ENCODE peak calls at places on chromosomes 4 and X, in four cellular contexts. One of them, this sample, is unnamed.

GRCh38 chr4:15378055-15378454 is 49.8 kb upstream of the C1QTNF7 start:
- DNase-seq in SK-N-SH: no peak
- DNase-seq in fibroblast of lung: peak; percentile 11
- DNase-seq in endothelial cell of umbilical vein: no peak
- DNase-seq in this sample: no peak

GRCh38 chrX:70171636-70172035 is 5.6 kb upstream of the DGAT2L6 start:
- DNase-seq in endothelial cell of umbilical vein: no peak
- DNase-seq in SK-N-SH: no peak
- DNase-seq in fibroblast of lung: peak; percentile 30
- DNase-seq in this sample: no peak

GRCh38 chrX:129115104-129115503 is 408.2 kb downstream of the SMARCA1 start:
- DNase-seq in SK-N-SH: peak; percentile 47
- DNase-seq in fibroblast of lung: peak; percentile 3
- DNase-seq in endothelial cell of umbilical vein: peak; percentile 13
- DNase-seq in this sample: no peak

GRCh38 chrX:119698835-119699234 is 5.9 kb upstream of the SEPTIN6 start:
- DNase-seq in fibroblast of lung: peak; percentile 52
- DNase-seq in SK-N-SH: peak; percentile 63
- DNase-seq in endothelial cell of umbilical vein: peak; percentile 47
- DNase-seq in this sample: peak; percentile 92

GRCh38 chr4:9954468-9954867 is 66.8 kb downstream of the SLC2A9 start:
- DNase-seq in endothelial cell of umbilical vein: no peak
- DNase-seq in SK-N-SH: no peak
- DNase-seq in fibroblast of lung: no peak
- DNase-seq in this sample: no peak

GRCh38 chrX:65926095-65927019 is 113.5 kb downstream of the VSIG4 start:
- DNase-seq in fibroblast of lung: no peak
- DNase-seq in SK-N-SH: no peak
- DNase-seq in endothelial cell of umbilical vein: no peak
- DNase-seq in this sample: no peak

GRCh38 chr4:174592985-174593335 is 70.7 kb upstream of the HPGD start:
- DNase-seq in fibroblast of lung: peak; percentile 57
- DNase-seq in SK-N-SH: no peak
- DNase-seq in endothelial cell of umbilical vein: no peak
- DNase-seq in this sample: peak; percentile 89

GRCh38 chr4:37973481-37973880 is 13.3 kb downstream of the PTTG2 start:
- DNase-seq in SK-N-SH: no peak
- DNase-seq in fibroblast of lung: peak; percentile 6
- DNase-seq in endothelial cell of umbilical vein: no peak
- DNase-seq in this sample: no peak

GRCh38 chr4:54226399-54227260 is 2.5 kb upstream of the PDGFRA start:
- DNase-seq in fibroblast of lung: peak; percentile 75
- DNase-seq in endothelial cell of umbilical vein: no peak
- DNase-seq in SK-N-SH: no peak
- DNase-seq in this sample: peak; percentile 93

GRCh38 chr4:171849823-171850222 is 36.6 kb downstream of the GALNTL6 start:
- DNase-seq in fibroblast of lung: no peak
- DNase-seq in SK-N-SH: no peak
- DNase-seq in endothelial cell of umbilical vein: no peak
- DNase-seq in this sample: no peak

GRCh38 chr4:82748176-82748575 is 50.4 kb downstream of the SCD5 start:
- DNase-seq in fibroblast of lung: peak; percentile 43
- DNase-seq in endothelial cell of umbilical vein: no peak
- DNase-seq in SK-N-SH: no peak
- DNase-seq in this sample: no peak

GRCh38 chrX:71144651-71145050 is at the start of gene NLGN3:
- DNase-seq in endothelial cell of umbilical vein: no peak
- DNase-seq in fibroblast of lung: no peak
- DNase-seq in SK-N-SH: peak; percentile 73
- DNase-seq in this sample: no peak

GRCh38 chrX:19280636-19281035 is 63.1 kb upstream of the PDHA1 start:
- DNase-seq in endothelial cell of umbilical vein: no peak
- DNase-seq in fibroblast of lung: no peak
- DNase-seq in SK-N-SH: no peak
- DNase-seq in this sample: no peak

GRCh38 chr4:83599183-83599582 is 63.3 kb downstream of the GPAT3 start:
- DNase-seq in fibroblast of lung: peak; percentile 57
- DNase-seq in endothelial cell of umbilical vein: peak; percentile 22
- DNase-seq in SK-N-SH: no peak
- DNase-seq in this sample: no peak

GRCh38 chr4:37590016-37590415 is 96.2 kb downstream of the RELL1 start:
- DNase-seq in endothelial cell of umbilical vein: no peak
- DNase-seq in SK-N-SH: no peak
- DNase-seq in fibroblast of lung: no peak
- DNase-seq in this sample: no peak

GRCh38 chr4:133856736-133857355 is 344.7 kb downstream of the PABPC4L start:
- DNase-seq in SK-N-SH: no peak
- DNase-seq in endothelial cell of umbilical vein: no peak
- DNase-seq in fibroblast of lung: peak; percentile 41
- DNase-seq in this sample: no peak

GRCh38 chr4:166279261-166279660 is 406.2 kb downstream of the TLL1 start:
- DNase-seq in SK-N-SH: no peak
- DNase-seq in fibroblast of lung: no peak
- DNase-seq in endothelial cell of umbilical vein: no peak
- DNase-seq in this sample: no peak

GRCh38 chr4:106569151-106570029 is 200.8 kb upstream of the GIMD1 start:
- DNase-seq in endothelial cell of umbilical vein: no peak
- DNase-seq in fibroblast of lung: peak; percentile 51
- DNase-seq in SK-N-SH: no peak
- DNase-seq in this sample: no peak

GRCh38 chr4:84563002-84563401 is 19.9 kb upstream of the CDS1 start:
- DNase-seq in fibroblast of lung: no peak
- DNase-seq in endothelial cell of umbilical vein: no peak
- DNase-seq in SK-N-SH: no peak
- DNase-seq in this sample: no peak

GRCh38 chr4:111228874-111229273 is 606.0 kb upstream of the PITX2 start:
- DNase-seq in fibroblast of lung: peak; percentile 69
- DNase-seq in SK-N-SH: no peak
- DNase-seq in endothelial cell of umbilical vein: peak; percentile 21
- DNase-seq in this sample: no peak

GRCh38 chrX:19904778-19905367 is 17.5 kb upstream of the SH3KBP1 start:
- DNase-seq in fibroblast of lung: peak; percentile 37
- DNase-seq in SK-N-SH: peak; percentile 59
- DNase-seq in endothelial cell of umbilical vein: peak; percentile 24
- DNase-seq in this sample: no peak

GRCh38 chr4:39637572-39638357 is 900 bp downstream of the SMIM14 start:
- DNase-seq in SK-N-SH: peak; percentile 54
- DNase-seq in fibroblast of lung: peak; percentile 78
- DNase-seq in endothelial cell of umbilical vein: peak; percentile 81
- DNase-seq in this sample: peak; percentile 76

GRCh38 chr4:154642361-154642760 is 29.9 kb upstream of the FGG start:
- DNase-seq in fibroblast of lung: no peak
- DNase-seq in SK-N-SH: no peak
- DNase-seq in endothelial cell of umbilical vein: no peak
- DNase-seq in this sample: no peak

GRCh38 chrX:49761481-49761880 is 65.7 kb upstream of the PAGE1 start:
- DNase-seq in endothelial cell of umbilical vein: peak; percentile 3
- DNase-seq in SK-N-SH: no peak
- DNase-seq in fibroblast of lung: no peak
- DNase-seq in this sample: no peak

GRCh38 chrX:18888281-18888680 is 95.6 kb downstream of the PHKA2 start:
- DNase-seq in fibroblast of lung: no peak
- DNase-seq in SK-N-SH: no peak
- DNase-seq in endothelial cell of umbilical vein: no peak
- DNase-seq in this sample: peak; percentile 82

GRCh38 chr4:116733368-116733767 is 352.0 kb downstream of the TRAM1L1 start:
- DNase-seq in SK-N-SH: no peak
- DNase-seq in endothelial cell of umbilical vein: no peak
- DNase-seq in fibroblast of lung: no peak
- DNase-seq in this sample: no peak

GRCh38 chrX:28586291-28586690 is 955 bp upstream of the IL1RAPL1 start:
- DNase-seq in fibroblast of lung: peak; percentile 61
- DNase-seq in endothelial cell of umbilical vein: peak; percentile 31
- DNase-seq in SK-N-SH: no peak
- DNase-seq in this sample: no peak

GRCh38 chrX:153580700-153581386 is 18.1 kb downstream of the CCNQ start:
- DNase-seq in endothelial cell of umbilical vein: peak; percentile 1
- DNase-seq in fibroblast of lung: no peak
- DNase-seq in SK-N-SH: no peak
- DNase-seq in this sample: no peak

GRCh38 chrX:11135483-11136185 is 24.5 kb downstream of the HCCS start:
- DNase-seq in fibroblast of lung: no peak
- DNase-seq in SK-N-SH: no peak
- DNase-seq in endothelial cell of umbilical vein: no peak
- DNase-seq in this sample: no peak

GRCh38 chr4:112036881-112037280 is 108.4 kb upstream of the FAM241A start:
- DNase-seq in SK-N-SH: no peak
- DNase-seq in fibroblast of lung: no peak
- DNase-seq in endothelial cell of umbilical vein: no peak
- DNase-seq in this sample: peak; percentile 74

GRCh38 chrX:47227334-47227583 is 5.5 kb upstream of the USP11 start:
- DNase-seq in endothelial cell of umbilical vein: no peak
- DNase-seq in SK-N-SH: no peak
- DNase-seq in fibroblast of lung: no peak
- DNase-seq in this sample: no peak

GRCh38 chr4:80237992-80238391 is 28.5 kb upstream of the FGF5 start:
- DNase-seq in fibroblast of lung: peak; percentile 98
- DNase-seq in SK-N-SH: no peak
- DNase-seq in endothelial cell of umbilical vein: peak; percentile 77
- DNase-seq in this sample: peak; percentile 78

DNA sequence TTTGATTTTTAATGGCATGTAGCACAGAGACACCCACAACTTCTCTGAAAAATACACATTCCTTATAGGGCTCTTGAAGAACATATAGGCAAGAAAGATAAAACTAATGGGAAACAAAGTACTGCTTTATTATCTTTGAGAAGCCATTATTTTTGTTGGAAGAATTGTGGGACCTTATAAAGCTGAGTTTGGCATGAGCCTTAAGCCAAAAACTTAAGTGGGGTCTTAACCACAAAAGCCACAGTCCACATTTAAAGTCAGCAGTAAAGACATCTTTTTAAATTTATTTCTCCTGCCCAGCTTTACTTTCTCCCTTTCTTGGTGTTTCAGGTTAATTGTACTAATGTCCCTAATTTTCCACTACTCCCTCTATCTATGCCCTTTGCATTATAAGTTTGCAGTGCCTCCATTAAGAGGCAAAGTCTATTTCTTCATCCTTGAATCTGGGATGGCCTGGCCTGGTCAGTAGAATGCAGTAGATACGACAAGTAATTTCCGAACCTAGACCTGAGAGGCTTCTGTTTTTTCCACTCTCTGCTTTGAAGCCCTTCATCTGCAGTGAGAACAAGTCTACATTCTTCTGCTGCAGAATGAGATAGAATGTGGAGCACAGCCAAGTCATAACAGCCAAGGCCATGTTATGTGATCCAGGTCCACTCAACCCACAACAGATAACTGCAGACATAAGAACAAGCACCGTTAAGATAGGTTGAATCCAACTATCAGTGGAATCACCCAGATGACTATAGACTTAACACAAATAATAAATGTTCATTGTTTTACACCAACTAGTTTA is 1297.5 kb downstream of the C4orf33 start:
- DNase-seq in endothelial cell of umbilical vein: peak; percentile 19
- DNase-seq in fibroblast of lung: peak; percentile 80
- DNase-seq in SK-N-SH: no peak
- DNase-seq in this sample: peak; percentile 31
- H3K4me2 ChIP-seq in endothelial cell of umbilical vein: no peak overlapping the region
- H3K4me2 ChIP-seq in fibroblast of lung: no peak overlapping the region
- H3K4me2 ChIP-seq in SK-N-SH: no peak overlapping the region
- H3K4me2 ChIP-seq in this sample: no peak overlapping the region

GRCh38 chr4:175871774-175872405 is 59.8 kb upstream of the GPM6A start:
- DNase-seq in endothelial cell of umbilical vein: no peak
- DNase-seq in SK-N-SH: no peak
- DNase-seq in fibroblast of lung: peak; percentile 52
- DNase-seq in this sample: no peak
- H3K36me3 ChIP-seq in endothelial cell of umbilical vein: no peaks in the 10 kb centered on the region
- H3K36me3 ChIP-seq in SK-N-SH: no peaks in the 10 kb centered on the region
- H3K36me3 ChIP-seq in fibroblast of lung: no peaks in the 10 kb centered on the region
- H3K36me3 ChIP-seq in this sample: no peaks in the 10 kb centered on the region

DNA sequence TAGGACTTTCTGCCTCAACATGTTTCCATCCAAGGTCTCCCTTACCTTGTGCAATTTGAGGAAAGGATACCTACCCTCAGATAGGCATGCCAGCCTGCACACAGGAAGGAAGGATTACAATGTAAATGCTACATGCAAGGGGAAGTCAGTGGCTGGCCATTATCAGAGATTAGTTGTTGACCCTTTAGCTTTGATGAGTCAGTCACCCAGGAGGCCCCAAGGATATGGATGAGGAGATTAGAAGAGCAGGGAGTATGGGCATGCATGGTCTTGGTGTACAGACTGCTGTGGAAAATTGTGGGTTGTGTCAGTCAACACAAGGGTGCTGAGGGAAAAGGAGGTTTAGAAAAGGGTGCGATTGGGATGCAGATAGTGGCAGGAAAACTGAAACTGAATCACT is 92.0 kb downstream of the GUCY2F start:
- DNase-seq in SK-N-SH: no peak
- DNase-seq in endothelial cell of umbilical vein: no peak
- DNase-seq in fibroblast of lung: no peak
- DNase-seq in this sample: no peak
- H3K4me2 ChIP-seq in SK-N-SH: no peak overlapping the region
- H3K4me2 ChIP-seq in endothelial cell of umbilical vein: no peak overlapping the region
- H3K4me2 ChIP-seq in fibroblast of lung: no peak overlapping the region
- H3K4me2 ChIP-seq in this sample: no peak overlapping the region

GRCh38 chr4:75655562-75655961 is 17.6 kb downstream of the G3BP2 start:
- DNase-seq in SK-N-SH: no peak
- DNase-seq in fibroblast of lung: no peak
- DNase-seq in endothelial cell of umbilical vein: no peak
- DNase-seq in this sample: no peak
- H3K36me3 ChIP-seq in SK-N-SH: peaks cover 84% of the 10 kb centered on the region
- H3K36me3 ChIP-seq in fibroblast of lung: peaks cover 10% of the 10 kb centered on the region
- H3K36me3 ChIP-seq in endothelial cell of umbilical vein: peaks cover 36% of the 10 kb centered on the region
- H3K36me3 ChIP-seq in this sample: peaks cover 68% of the 10 kb centered on the region

This sample was measured in osteoblast.